ENCODE peak calls at places on chromosomes 6 and 20, in eight cellular contexts. T is tibial nerve, Q is NCI-H2171, V is brain pericyte, G is kidney tubule cell, W is T-helper 9 cell, S is cardiac fibroblast, K is GM03348. D is an unnamed sample.

GRCh38 chr20:34334654-34335407 is 28.2 kb upstream of the ITCH start:
- DNase-seq in V (no peak), Q (no peak), T (peak), W (no peak), G (no peak), K (peak), S (no peak), D (no peak)

GRCh38 chr6:135094403-135094821 is 39.8 kb upstream of the HBS1L start:
- DNase-seq in Q (no peak), S (no peak), V (no peak), G (peak), K (no peak), T (no peak), W (no peak), D (no peak)

GRCh38 chr20:982754-983153 is 19.4 kb downstream of the RSPO4 start:
- DNase-seq in S (no peak), K (no peak), Q (no peak), W (no peak), G (no peak), T (no peak), V (no peak), D (no peak)

GRCh38 chr20:31587545-31588389 is 17.3 kb upstream of the ID1 start:
- DNase-seq in S (peak), V (no peak), T (no peak), G (no peak), W (no peak), K (peak), Q (peak), D (no peak)

GRCh38 chr6:151669208-151669560 is 138.3 kb upstream of the ESR1 start:
- DNase-seq in S (no peak), G (no peak), V (no peak), T (no peak), K (no peak), W (no peak), Q (no peak), D (no peak)

GRCh38 chr6:54194067-54194466 is 82.8 kb downstream of the MLIP start:
- DNase-seq in G (peak), V (no peak), S (peak), K (peak), Q (no peak), T (no peak), W (no peak), D (no peak)

GRCh38 chr20:63705232-63706026 is 2.3 kb downstream of the ARFRP1 start:
- DNase-seq in Q (no peak), W (no peak), V (no peak), G (no peak), K (no peak), S (no peak), T (no peak), D (no peak)

GRCh38 chr6:100344761-100345160 is 120.0 kb downstream of the SIM1 start:
- DNase-seq in G (peak), V (no peak), K (peak), S (no peak), T (no peak), Q (no peak), W (no peak), D (no peak)

GRCh38 chr20:910840-911770 is 5.0 kb downstream of the ANGPT4 start:
- DNase-seq in K (no peak), V (no peak), Q (no peak), S (peak), G (no peak), W (no peak), T (peak), D (no peak)

GRCh38 chr6:157984686-157985225 is 3.1 kb downstream of the SYNJ2 start:
- DNase-seq in G (no peak), T (no peak), Q (no peak), W (no peak), V (no peak), K (no peak), S (no peak), D (no peak)

GRCh38 chr20:16639027-16639941 is 66.0 kb upstream of the KIF16B start:
- DNase-seq in V (no peak), T (no peak), G (peak), Q (no peak), K (no peak), W (no peak), S (no peak), D (no peak)

GRCh38 chr6:61622601-61623000 is 663.4 kb downstream of the KHDRBS2 start:
- DNase-seq in V (no peak), W (no peak), T (no peak), S (no peak), Q (no peak), K (no peak), G (no peak), D (no peak)

GRCh38 chr20:11063459-11063858 is 389.7 kb upstream of the JAG1 start:
- DNase-seq in S (no peak), Q (no peak), T (no peak), K (no peak), V (no peak), W (no peak), G (no peak), D (no peak)

GRCh38 chr6:105593805-105594231 is 190.9 kb upstream of the PREP start:
- DNase-seq in S (peak), W (no peak), G (no peak), V (no peak), T (no peak), Q (no peak), K (no peak), D (no peak)

GRCh38 chr6:31402324-31403282 is 792 bp upstream of the MICA start:
- DNase-seq in V (no peak), S (peak), W (peak), Q (no peak), K (peak), G (peak), T (no peak), D (no peak)

GRCh38 chr6:155327326-155328073 is 13.2 kb upstream of the TFB1M start:
- DNase-seq in W (peak), Q (peak), K (peak), V (no peak), S (peak), G (peak), T (no peak), D (no peak)

GRCh38 chr6:157228421-157229218 is 94.7 kb downstream of the TMEM242 start:
- DNase-seq in V (no peak), S (no peak), G (no peak), T (no peak), K (no peak), W (no peak), Q (peak), D (no peak)

GRCh38 chr20:51560550-51561307 is 18.2 kb upstream of the NFATC2 start:
- DNase-seq in V (no peak), G (no peak), W (no peak), Q (no peak), S (no peak), K (no peak), T (no peak), D (no peak)

GRCh38 chr6:13814938-13815575 is 700 bp upstream of the MCUR1 start:
- DNase-seq in Q (no peak), S (no peak), T (no peak), V (no peak), G (no peak), W (no peak), K (no peak), D (no peak)

GRCh38 chr20:35511814-35512420 is 17.5 kb downstream of the C20orf173 start:
- DNase-seq in T (no peak), K (peak), S (peak), V (no peak), G (peak), W (no peak), Q (peak), D (no peak)

GRCh38 chr6:145044606-145045275 is 690.6 kb downstream of the EPM2A start:
- DNase-seq in K (peak), G (peak), Q (no peak), T (no peak), S (peak), V (peak), W (no peak), D (no peak)

GRCh38 chr20:54179946-54180345 is 6.2 kb upstream of the CYP24A1 start:
- DNase-seq in V (no peak), K (no peak), S (no peak), G (peak), T (no peak), W (no peak), Q (no peak), D (no peak)

GRCh38 chr6:132236744-132237143 is 164.5 kb downstream of the MOXD1 start:
- DNase-seq in W (no peak), K (peak), S (no peak), V (no peak), Q (no peak), G (peak), T (no peak), D (no peak)